ENCODE peak calls at places on chromosomes 6 and 20, in four cellular contexts. One of them, this sample, is unnamed.

GRCh38 chr6:17365961-17366360 is 27.4 kb upstream of the CAP2 start:
- DNase-seq in cardiac fibroblast: no peak
- DNase-seq in neural progenitor cell: no peak
- DNase-seq in cardiac muscle cell: no peak
- DNase-seq in this sample: no peak

GRCh38 chr6:118897386-118897785 is 3.4 kb downstream of the ASF1A start:
- DNase-seq in cardiac fibroblast: no peak
- DNase-seq in neural progenitor cell: no peak
- DNase-seq in cardiac muscle cell: no peak
- DNase-seq in this sample: no peak

GRCh38 chr6:133568970-133569889 is 319.7 kb upstream of the TCF21 start:
- DNase-seq in cardiac fibroblast: peak
- DNase-seq in neural progenitor cell: peak
- DNase-seq in cardiac muscle cell: peak
- DNase-seq in this sample: no peak

GRCh38 chr6:33192105-33192646 is at the start of gene COL11A2:
- DNase-seq in cardiac fibroblast: no peak
- DNase-seq in neural progenitor cell: peak
- DNase-seq in cardiac muscle cell: no peak
- DNase-seq in this sample: no peak

GRCh38 chr6:130717657-130718056 is 109.5 kb upstream of the SMLR1 start:
- DNase-seq in cardiac fibroblast: no peak
- DNase-seq in neural progenitor cell: no peak
- DNase-seq in cardiac muscle cell: no peak
- DNase-seq in this sample: no peak

GRCh38 chr6:25366785-25367657 is 87.8 kb downstream of the CARMIL1 start:
- DNase-seq in cardiac fibroblast: no peak
- DNase-seq in neural progenitor cell: no peak
- DNase-seq in cardiac muscle cell: no peak
- DNase-seq in this sample: no peak

GRCh38 chr20:59994697-59995122 is 36.5 kb downstream of the CDH26 start:
- DNase-seq in cardiac fibroblast: peak
- DNase-seq in neural progenitor cell: peak
- DNase-seq in cardiac muscle cell: peak
- DNase-seq in this sample: peak

GRCh38 chr20:34647737-34648136 is 29.2 kb downstream of the PIGU start:
- DNase-seq in cardiac fibroblast: no peak
- DNase-seq in neural progenitor cell: no peak
- DNase-seq in cardiac muscle cell: no peak
- DNase-seq in this sample: no peak

GRCh38 chr20:15742076-15742475 is 831.2 kb downstream of the KIF16B start:
- DNase-seq in cardiac fibroblast: no peak
- DNase-seq in neural progenitor cell: no peak
- DNase-seq in cardiac muscle cell: no peak
- DNase-seq in this sample: no peak

GRCh38 chr6:128208078-128208477 is 307.2 kb upstream of the THEMIS start:
- DNase-seq in cardiac fibroblast: peak
- DNase-seq in neural progenitor cell: no peak
- DNase-seq in cardiac muscle cell: peak
- DNase-seq in this sample: no peak

GRCh38 chr6:154894903-154895302 is 100.2 kb upstream of the TIAM2 start:
- DNase-seq in cardiac fibroblast: no peak
- DNase-seq in neural progenitor cell: no peak
- DNase-seq in cardiac muscle cell: no peak
- DNase-seq in this sample: no peak

GRCh38 chr6:93417421-93417996 is 1.9 kb downstream of the EPHA7 start:
- DNase-seq in cardiac fibroblast: peak
- DNase-seq in neural progenitor cell: no peak
- DNase-seq in cardiac muscle cell: peak
- DNase-seq in this sample: peak

GRCh38 chr6:13406781-13407180 is 78.4 kb upstream of the TBC1D7 start:
- DNase-seq in cardiac fibroblast: peak
- DNase-seq in neural progenitor cell: no peak
- DNase-seq in cardiac muscle cell: peak
- DNase-seq in this sample: no peak

This sample was measured in neuronal stem cell.